ENCODE peak calls at places on chromosome 6, in nine cellular contexts. N is CD4-positive, alpha-beta memory T cell; D is Peyer's patch; M is Karpas-422; E is K562; K is lung; S is right lobe of liver; L is heart left ventricle; Q is right atrium auricular region. W is an unnamed sample.

GRCh38 chr6:90008908-90009501 is 114.7 kb downstream of the GJA10 start:
- DNase-seq in L (no peak), Q (no peak), M (no peak), D (no peak), E (no peak), K (no peak), N (no peak), S (no peak), W (no peak)

GRCh38 chr6:140380371-140381218 is 1006.1 kb upstream of the CITED2 start:
- DNase-seq in Q (no peak), K (no peak), N (no peak), L (no peak), D (no peak), E (no peak), S (no peak), M (no peak), W (no peak)

GRCh38 chr6:7230956-7231713 is 81.9 kb downstream of the SSR1 start:
- DNase-seq in L (no peak), M (no peak), K (no peak), Q (no peak), E (no peak), S (no peak), N (no peak), D (peak; percentile 42), W (no peak)

GRCh38 chr6:109867009-109867969 is 110.8 kb upstream of the GPR6 start:
- DNase-seq in K (no peak), N (no peak), D (no peak), S (no peak), Q (peak; percentile 68), M (no peak), L (peak; percentile 50), E (no peak), W (peak; percentile 30)

GRCh38 chr6:71333700-71334099 is 45.1 kb downstream of the OGFRL1 start:
- DNase-seq in N (no peak), Q (peak; percentile 61), E (no peak), D (no peak), K (no peak), S (no peak), M (no peak), L (no peak), W (no peak)

GRCh38 chr6:107418118-107418517 is 41.2 kb downstream of the PDSS2 start:
- DNase-seq in E (peak; percentile 12), M (peak; percentile 75), L (no peak), S (no peak), Q (no peak), D (no peak), N (no peak), K (no peak), W (peak; percentile 5)

GRCh38 chr6:109824105-109824504 is 133.0 kb downstream of the FIG4 start:
- DNase-seq in E (no peak), L (no peak), D (no peak), K (no peak), M (no peak), Q (no peak), S (no peak), N (no peak), W (no peak)

GRCh38 chr6:130624046-130624445 is 203.2 kb upstream of the SMLR1 start:
- DNase-seq in S (no peak), M (no peak), Q (no peak), K (no peak), D (no peak), L (no peak), E (no peak), N (no peak), W (no peak)

GRCh38 chr6:123524781-123525180 is 112.0 kb downstream of the TRDN start:
- DNase-seq in L (no peak), K (no peak), S (no peak), D (no peak), M (no peak), N (no peak), Q (no peak), E (no peak), W (no peak)

GRCh38 chr6:110093981-110094380 is 85.5 kb downstream of the WASF1 start:
- DNase-seq in D (no peak), E (no peak), S (no peak), N (no peak), L (no peak), Q (no peak), K (no peak), M (no peak), W (no peak)

GRCh38 chr6:158854214-158855101 is 35.3 kb upstream of the EZR start:
- DNase-seq in Q (no peak), D (no peak), K (no peak), N (peak; percentile 73), S (no peak), L (no peak), M (no peak), E (peak; percentile 71), W (no peak)

GRCh38 chr6:36149436-36149835 is 19.1 kb downstream of the MAPK13 start:
- DNase-seq in Q (no peak), K (no peak), D (no peak), L (no peak), S (no peak), E (no peak), M (no peak), N (no peak), W (no peak)

GRCh38 chr6:36155662-36156061 is 25.3 kb downstream of the MAPK13 start:
- DNase-seq in N (no peak), D (no peak), Q (no peak), L (no peak), K (no peak), S (no peak), E (no peak), M (no peak), W (no peak)

GRCh38 chr6:36160147-36160760 is 29.9 kb downstream of the MAPK13 start:
- DNase-seq in L (no peak), K (no peak), N (no peak), D (no peak), S (no peak), M (no peak), Q (no peak), E (no peak), W (no peak)

GRCh38 chr6:36150283-36150682 is 20.0 kb downstream of the MAPK13 start:
- DNase-seq in L (no peak), K (no peak), E (no peak), Q (no peak), M (no peak), D (no peak), N (no peak), S (no peak), W (no peak)

GRCh38 chr6:36154286-36154685 is 24.0 kb downstream of the MAPK13 start:
- DNase-seq in Q (no peak), M (no peak), N (no peak), D (no peak), E (no peak), K (no peak), L (no peak), S (no peak), W (no peak)
- H3K9me3 ChIP-seq in Q (no peaks in the 10 kb centered on the region), M (peaks cover 8% of the 10 kb centered on the region), N (no peaks in the 10 kb centered on the region), D (no peaks in the 10 kb centered on the region), E (peaks cover 9% of the 10 kb centered on the region), K (no peaks in the 10 kb centered on the region), L (no peaks in the 10 kb centered on the region), S (no peaks in the 10 kb centered on the region), W (no peaks in the 10 kb centered on the region)

DNA sequence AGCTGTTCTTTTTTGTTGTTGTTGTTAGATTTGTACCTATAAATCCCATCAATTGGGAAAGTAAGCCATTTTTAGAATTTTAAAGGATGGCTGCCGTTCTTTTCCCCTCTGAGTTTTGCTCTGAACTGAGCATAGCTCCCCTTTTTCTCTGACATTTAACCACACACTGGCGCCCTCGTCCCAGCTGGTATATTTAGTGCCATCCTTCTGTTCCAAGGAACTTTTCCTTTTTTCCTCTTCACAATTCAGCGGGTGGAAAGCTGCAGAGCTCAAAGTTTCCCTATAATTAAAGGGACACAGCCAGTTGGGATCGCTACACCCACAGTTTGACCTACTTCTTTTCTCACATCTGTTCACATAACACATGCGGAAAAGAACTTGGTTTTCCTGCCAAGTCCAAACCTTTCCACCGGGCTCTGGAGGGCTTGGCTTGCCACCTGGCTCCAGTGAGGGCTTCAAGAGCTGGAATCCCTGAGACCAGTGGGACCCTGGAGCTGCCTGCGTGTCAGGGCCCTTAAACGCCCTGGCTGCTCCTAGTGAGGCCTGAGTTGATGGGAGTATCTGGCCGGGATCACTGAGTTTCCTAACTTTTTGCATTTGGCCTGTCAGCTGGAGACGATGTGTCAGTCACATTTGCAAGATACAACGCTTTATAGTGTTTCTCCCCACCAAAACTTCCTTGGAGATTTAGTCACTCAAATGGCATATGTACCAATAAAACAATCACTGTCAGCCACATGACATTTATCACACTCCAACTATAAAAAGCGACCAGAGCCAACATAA is 175.9 kb downstream of the SASH1 start:
- DNase-seq in M (no peak), D (no peak), E (no peak), N (no peak), K (no peak), L (no peak), S (no peak), Q (no peak), W (no peak)
- H3K36me3 ChIP-seq in M (no peaks in the 10 kb centered on the region), D (no peaks in the 10 kb centered on the region), E (no peaks in the 10 kb centered on the region), N (no peaks in the 10 kb centered on the region), K (peaks cover 28% of the 10 kb centered on the region), L (peaks cover 80% of the 10 kb centered on the region), S (peaks cover 17% of the 10 kb centered on the region), Q (peaks cover 13% of the 10 kb centered on the region), W (peaks cover 3% of the 10 kb centered on the region)

GRCh38 chr6:4846387-4846786 is 70.2 kb downstream of the CDYL start:
- DNase-seq in K (no peak), E (no peak), L (no peak), Q (no peak), N (no peak), D (no peak), S (no peak), M (no peak), W (peak; percentile 75)

GRCh38 chr6:4851035-4851434 is 74.8 kb downstream of the CDYL start:
- DNase-seq in Q (no peak), L (no peak), K (no peak), S (no peak), D (no peak), N (no peak), M (no peak), E (no peak), W (no peak)

GRCh38 chr6:4849214-4849613 is 73.0 kb downstream of the CDYL start:
- DNase-seq in N (no peak), E (no peak), M (no peak), Q (no peak), K (no peak), S (no peak), L (no peak), D (no peak), W (no peak)

GRCh38 chr6:4848382-4849068 is 72.3 kb downstream of the CDYL start:
- DNase-seq in E (peak; percentile 49), S (no peak), L (no peak), K (no peak), D (peak; percentile 56), N (no peak), Q (no peak), M (peak; percentile 49), W (peak; percentile 46)

DNA sequence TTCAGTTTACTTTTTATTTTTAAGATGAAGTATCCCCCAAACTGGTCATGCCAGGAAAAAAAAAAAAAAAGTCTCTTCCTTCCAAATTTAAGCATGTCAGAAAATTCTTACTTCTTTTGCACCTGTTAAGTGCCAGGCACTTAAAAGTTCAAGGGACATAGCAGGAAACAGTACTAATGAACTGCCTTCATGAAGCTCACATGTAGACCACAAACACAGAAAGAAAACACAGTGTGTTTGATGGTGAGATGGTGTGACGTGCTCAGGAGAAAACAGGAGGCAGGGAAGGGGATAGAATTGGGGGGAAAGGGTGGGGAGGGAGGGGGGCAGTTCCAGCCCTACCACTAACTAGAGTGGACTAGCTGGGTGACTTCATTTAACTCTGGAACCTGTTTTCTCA is 73.4 kb downstream of the CDYL start:
- DNase-seq in L (no peak), D (no peak), S (no peak), Q (no peak), K (no peak), E (no peak), N (no peak), M (no peak), W (no peak)
- H3K9me3 ChIP-seq in L (no peaks in the 10 kb centered on the region), D (no peaks in the 10 kb centered on the region), S (no peaks in the 10 kb centered on the region), Q (no peaks in the 10 kb centered on the region), K (no peaks in the 10 kb centered on the region), E (no peaks in the 10 kb centered on the region), N (no peaks in the 10 kb centered on the region), M (no peaks in the 10 kb centered on the region), W (no peaks in the 10 kb centered on the region)

GRCh38 chr6:31654574-31655348 is 933 bp upstream of the APOM start:
- DNase-seq in N (no peak), E (no peak), K (no peak), S (no peak), M (no peak), L (no peak), Q (no peak), D (no peak), W (no peak)
- H3K36me3 ChIP-seq in N (peaks cover 8% of the 10 kb centered on the region), E (peaks cover 59% of the 10 kb centered on the region), K (peaks cover 18% of the 10 kb centered on the region), S (peaks cover 7% of the 10 kb centered on the region), M (no peaks in the 10 kb centered on the region), L (peaks cover 21% of the 10 kb centered on the region), Q (peaks cover 24% of the 10 kb centered on the region), D (no peaks in the 10 kb centered on the region), W (peaks cover 2% of the 10 kb centered on the region)